ENCODE peak calls at places on chromosomes 1 and 21, in eight cellular contexts. One of them, this sample, is unnamed.

GRCh38 chr1:46065405-46065804 is 67.0 kb downstream of the PIK3R3 start:
- DNase-seq in foreskin fibroblast: no peak
- DNase-seq in ovary: no peak
- DNase-seq in AG08395: no peak
- DNase-seq in activated CD4-positive, CD25-positive, alpha-beta regulatory T cell treated with anti-CD3 and anti-CD28 coated beads, Interleukin-2, amount 50 U/mL, for 72 hours: no peak
- DNase-seq in stimulated activated CD8-positive, alpha-beta memory T cell treated with anti-CD3 and anti-CD28 coated beads, Interleukin-15, amount 100 ng/mL, for 1 hour: no peak
- DNase-seq in T-helper 22 cell: no peak
- DNase-seq in AG04449: no peak
- DNase-seq in this sample: no peak

GRCh38 chr1:38344705-38345104 is 298.1 kb upstream of the POU3F1 start:
- DNase-seq in ovary: no peak
- DNase-seq in AG08395: no peak
- DNase-seq in foreskin fibroblast: no peak
- DNase-seq in stimulated activated CD8-positive, alpha-beta memory T cell treated with anti-CD3 and anti-CD28 coated beads, Interleukin-15, amount 100 ng/mL, for 1 hour: no peak
- DNase-seq in activated CD4-positive, CD25-positive, alpha-beta regulatory T cell treated with anti-CD3 and anti-CD28 coated beads, Interleukin-2, amount 50 U/mL, for 72 hours: no peak
- DNase-seq in T-helper 22 cell: no peak
- DNase-seq in AG04449: no peak
- DNase-seq in this sample: no peak

GRCh38 chr21:43825936-43826622 is 36.7 kb downstream of the RRP1 start:
- DNase-seq in activated CD4-positive, CD25-positive, alpha-beta regulatory T cell treated with anti-CD3 and anti-CD28 coated beads, Interleukin-2, amount 50 U/mL, for 72 hours: no peak
- DNase-seq in AG08395: no peak
- DNase-seq in ovary: no peak
- DNase-seq in T-helper 22 cell: no peak
- DNase-seq in foreskin fibroblast: no peak
- DNase-seq in AG04449: no peak
- DNase-seq in stimulated activated CD8-positive, alpha-beta memory T cell treated with anti-CD3 and anti-CD28 coated beads, Interleukin-15, amount 100 ng/mL, for 1 hour: no peak
- DNase-seq in this sample: no peak

GRCh38 chr21:44006656-44007055 is 5.5 kb upstream of the TRAPPC10 start:
- DNase-seq in AG08395: peak
- DNase-seq in foreskin fibroblast: no peak
- DNase-seq in stimulated activated CD8-positive, alpha-beta memory T cell treated with anti-CD3 and anti-CD28 coated beads, Interleukin-15, amount 100 ng/mL, for 1 hour: no peak
- DNase-seq in ovary: peak
- DNase-seq in T-helper 22 cell: no peak
- DNase-seq in AG04449: peak
- DNase-seq in activated CD4-positive, CD25-positive, alpha-beta regulatory T cell treated with anti-CD3 and anti-CD28 coated beads, Interleukin-2, amount 50 U/mL, for 72 hours: no peak
- DNase-seq in this sample: peak

GRCh38 chr1:155912056-155912536 is 947 bp upstream of the RIT1 start:
- DNase-seq in stimulated activated CD8-positive, alpha-beta memory T cell treated with anti-CD3 and anti-CD28 coated beads, Interleukin-15, amount 100 ng/mL, for 1 hour: no peak
- DNase-seq in activated CD4-positive, CD25-positive, alpha-beta regulatory T cell treated with anti-CD3 and anti-CD28 coated beads, Interleukin-2, amount 50 U/mL, for 72 hours: no peak
- DNase-seq in AG04449: no peak
- DNase-seq in foreskin fibroblast: no peak
- DNase-seq in T-helper 22 cell: no peak
- DNase-seq in AG08395: no peak
- DNase-seq in ovary: no peak
- DNase-seq in this sample: no peak

GRCh38 chr1:183777359-183777758 is 27.6 kb upstream of the RGL1 start:
- DNase-seq in ovary: no peak
- DNase-seq in AG04449: no peak
- DNase-seq in AG08395: no peak
- DNase-seq in activated CD4-positive, CD25-positive, alpha-beta regulatory T cell treated with anti-CD3 and anti-CD28 coated beads, Interleukin-2, amount 50 U/mL, for 72 hours: no peak
- DNase-seq in foreskin fibroblast: no peak
- DNase-seq in T-helper 22 cell: no peak
- DNase-seq in stimulated activated CD8-positive, alpha-beta memory T cell treated with anti-CD3 and anti-CD28 coated beads, Interleukin-15, amount 100 ng/mL, for 1 hour: no peak
- DNase-seq in this sample: no peak

GRCh38 chr21:34606051-34606450 is 8.9 kb downstream of the RCAN1 start:
- DNase-seq in ovary: no peak
- DNase-seq in AG08395: no peak
- DNase-seq in activated CD4-positive, CD25-positive, alpha-beta regulatory T cell treated with anti-CD3 and anti-CD28 coated beads, Interleukin-2, amount 50 U/mL, for 72 hours: no peak
- DNase-seq in foreskin fibroblast: no peak
- DNase-seq in AG04449: no peak
- DNase-seq in T-helper 22 cell: no peak
- DNase-seq in stimulated activated CD8-positive, alpha-beta memory T cell treated with anti-CD3 and anti-CD28 coated beads, Interleukin-15, amount 100 ng/mL, for 1 hour: no peak
- DNase-seq in this sample: no peak

GRCh38 chr1:2778220-2778592 is 23.3 kb downstream of the TTC34 start:
- DNase-seq in foreskin fibroblast: no peak
- DNase-seq in AG04449: no peak
- DNase-seq in ovary: no peak
- DNase-seq in activated CD4-positive, CD25-positive, alpha-beta regulatory T cell treated with anti-CD3 and anti-CD28 coated beads, Interleukin-2, amount 50 U/mL, for 72 hours: no peak
- DNase-seq in AG08395: no peak
- DNase-seq in stimulated activated CD8-positive, alpha-beta memory T cell treated with anti-CD3 and anti-CD28 coated beads, Interleukin-15, amount 100 ng/mL, for 1 hour: no peak
- DNase-seq in T-helper 22 cell: no peak
- DNase-seq in this sample: no peak

GRCh38 chr1:232057217-232057895 is 430.8 kb downstream of the DISC1 start:
- DNase-seq in AG04449: no peak
- DNase-seq in AG08395: no peak
- DNase-seq in stimulated activated CD8-positive, alpha-beta memory T cell treated with anti-CD3 and anti-CD28 coated beads, Interleukin-15, amount 100 ng/mL, for 1 hour: no peak
- DNase-seq in T-helper 22 cell: no peak
- DNase-seq in activated CD4-positive, CD25-positive, alpha-beta regulatory T cell treated with anti-CD3 and anti-CD28 coated beads, Interleukin-2, amount 50 U/mL, for 72 hours: no peak
- DNase-seq in ovary: no peak
- DNase-seq in foreskin fibroblast: no peak
- DNase-seq in this sample: no peak

GRCh38 chr1:226666714-226667113 is 72.4 kb downstream of the ITPKB start:
- DNase-seq in AG04449: no peak
- DNase-seq in foreskin fibroblast: no peak
- DNase-seq in T-helper 22 cell: no peak
- DNase-seq in AG08395: no peak
- DNase-seq in activated CD4-positive, CD25-positive, alpha-beta regulatory T cell treated with anti-CD3 and anti-CD28 coated beads, Interleukin-2, amount 50 U/mL, for 72 hours: no peak
- DNase-seq in ovary: no peak
- DNase-seq in stimulated activated CD8-positive, alpha-beta memory T cell treated with anti-CD3 and anti-CD28 coated beads, Interleukin-15, amount 100 ng/mL, for 1 hour: no peak
- DNase-seq in this sample: peak

GRCh38 chr1:192453360-192454045 is 122.1 kb upstream of the RGS1 start:
- DNase-seq in T-helper 22 cell: no peak
- DNase-seq in ovary: no peak
- DNase-seq in foreskin fibroblast: no peak
- DNase-seq in AG04449: no peak
- DNase-seq in stimulated activated CD8-positive, alpha-beta memory T cell treated with anti-CD3 and anti-CD28 coated beads, Interleukin-15, amount 100 ng/mL, for 1 hour: no peak
- DNase-seq in activated CD4-positive, CD25-positive, alpha-beta regulatory T cell treated with anti-CD3 and anti-CD28 coated beads, Interleukin-2, amount 50 U/mL, for 72 hours: no peak
- DNase-seq in AG08395: no peak
- DNase-seq in this sample: no peak

GRCh38 chr1:197614916-197615692 is 160.2 kb downstream of the DENND1B start:
- DNase-seq in activated CD4-positive, CD25-positive, alpha-beta regulatory T cell treated with anti-CD3 and anti-CD28 coated beads, Interleukin-2, amount 50 U/mL, for 72 hours: no peak
- DNase-seq in foreskin fibroblast: peak
- DNase-seq in AG08395: peak
- DNase-seq in ovary: no peak
- DNase-seq in T-helper 22 cell: no peak
- DNase-seq in AG04449: no peak
- DNase-seq in stimulated activated CD8-positive, alpha-beta memory T cell treated with anti-CD3 and anti-CD28 coated beads, Interleukin-15, amount 100 ng/mL, for 1 hour: no peak
- DNase-seq in this sample: no peak